ENCODE peak calls at places on chromosomes 12 and 14, in four cellular contexts. Z, U, R and S are unnamed samples. For H3K4me1, the result is how much of the 10 kb centered on the place peaks cover.

GRCh38 chr12:51163795-51164194 is 9.1 kb downstream of the TFCP2 start:
- DNase-seq in Z (no peak), U (no peak), R (no peak), S (no peak)

GRCh38 chr12:43776498-43776897 is 17.7 kb downstream of the IRAK4 start:
- DNase-seq in Z (peak), U (no peak), R (no peak), S (no peak)

GRCh38 chr12:91078501-91078900 is 20.7 kb upstream of the KERA start:
- DNase-seq in Z (peak), U (no peak), R (peak), S (no peak)

GRCh38 chr14:90871605-90872233 is 55.5 kb upstream of the TTC7B start:
- DNase-seq in Z (peak), U (no peak), R (peak), S (peak)

GRCh38 chr12:26195641-26196423 is 459 bp downstream of the SSPN start:
- DNase-seq in Z (peak), U (peak), R (peak), S (no peak)

GRCh38 chr12:51954465-51955361 is 3.2 kb downstream of the ACVR1B start:
- DNase-seq in Z (no peak), U (no peak), R (no peak), S (no peak)

GRCh38 chr14:91693342-91693741 is 38.5 kb downstream of the CATSPERB start:
- DNase-seq in Z (no peak), U (no peak), R (no peak), S (no peak)

GRCh38 chr14:81350344-81351096 is 49.6 kb downstream of the STON2 start:
- DNase-seq in Z (peak), U (no peak), R (peak), S (no peak)

GRCh38 chr12:26818636-26819035 is 14.4 kb downstream of the ITPR2 start:
- DNase-seq in Z (no peak), U (no peak), R (no peak), S (no peak)

GRCh38 chr12:54572881-54573280 is 15.6 kb downstream of the PPP1R1A start:
- DNase-seq in Z (no peak), U (peak), R (no peak), S (no peak)

GRCh38 chr14:29242755-29243340 is 476.3 kb downstream of the FOXG1 start:
- DNase-seq in Z (peak), U (no peak), R (peak), S (no peak)

GRCh38 chr14:57091030-57091608 is 177.6 kb downstream of the EXOC5 start:
- DNase-seq in Z (no peak), U (no peak), R (no peak), S (no peak)

GRCh38 chr14:43464968-43465367 is 1042.1 kb downstream of the FSCB start:
- DNase-seq in Z (no peak), U (no peak), R (no peak), S (no peak)

GRCh38 chr12:88658009-88658408 is 77.7 kb upstream of the KITLG start:
- DNase-seq in Z (peak), U (no peak), R (peak), S (no peak)

GRCh38 chr12:66603458-66603857 is 75.4 kb downstream of the GRIP1 start:
- DNase-seq in Z (no peak), U (no peak), R (no peak), S (no peak)

GRCh38 chr14:32217301-32217700 is 14.2 kb upstream of the RNU6-8 start:
- DNase-seq in Z (no peak), U (no peak), R (no peak), S (no peak)

GRCh38 chr14:68865542-68865941 is 72.7 kb upstream of the ZFP36L1 start:
- DNase-seq in Z (no peak), U (no peak), R (no peak), S (no peak)

GRCh38 chr12:121765573-121765972 is 27.9 kb downstream of the RHOF start:
- DNase-seq in Z (peak), U (peak), R (peak), S (peak)

GRCh38 chr14:93120952-93121834 is 5.5 kb upstream of the ITPK1 start:
- DNase-seq in Z (no peak), U (no peak), R (no peak), S (no peak)

GRCh38 chr12:78797201-78797931 is 67.2 kb upstream of the SYT1 start:
- DNase-seq in Z (peak), U (no peak), R (peak), S (no peak)

GRCh38 chr14:51066576-51066975 is 28.3 kb downstream of the TRIM9 start:
- DNase-seq in Z (no peak), U (no peak), R (no peak), S (no peak)

GRCh38 chr12:9064815-9065606 is 50.7 kb downstream of the A2M start:
- DNase-seq in Z (peak), U (peak), R (peak), S (peak)

GRCh38 chr14:105882626-105883025 is 356.2 kb downstream of the TMEM121 start:
- DNase-seq in Z (no peak), U (no peak), R (no peak), S (no peak)

GRCh38 chr12:802242-802995 is 50.0 kb downstream of the WNK1 start:
- DNase-seq in Z (peak), U (no peak), R (no peak), S (no peak)

GRCh38 chr12:15815730-15816129 is 26.5 kb upstream of the EPS8 start:
- DNase-seq in Z (no peak), U (no peak), R (no peak), S (no peak)

GRCh38 chr14:37889087-37889486 is 293.7 kb downstream of the TTC6 start:
- DNase-seq in Z (no peak), U (no peak), R (no peak), S (no peak)

GRCh38 chr12:77113971-77114370 is 48.6 kb upstream of the E2F7 start:
- DNase-seq in Z (peak), U (no peak), R (peak), S (no peak)

GRCh38 chr14:91873476-91874265 is 6.3 kb upstream of the TC2N start:
- DNase-seq in Z (peak), U (no peak), R (no peak), S (no peak)

GRCh38 chr12:53739285-53740129 is 12.3 kb upstream of the CALCOCO1 start:
- DNase-seq in Z (no peak), U (no peak), R (no peak), S (no peak)

GRCh38 chr12:42140901-42141300 is 3.8 kb downstream of the GXYLT1 start:
- DNase-seq in Z (peak), U (no peak), R (peak), S (no peak)

GRCh38 chr12:95201056-95201670 is 16.1 kb downstream of the FGD6 start:
- DNase-seq in Z (peak), U (no peak), R (peak), S (peak)

GRCh38 chr12:40325349-40325960 is 100.7 kb downstream of the LRRK2 start:
- DNase-seq in Z (peak), U (peak), R (no peak), S (no peak)

GRCh38 chr14:79916281-79916680 is 295.0 kb downstream of the DIO2 start:
- DNase-seq in Z (no peak), U (no peak), R (no peak), S (no peak)

GRCh38 chr14:100677925-100678765 is 48.5 kb upstream of the DLK1 start:
- DNase-seq in Z (peak), U (no peak), R (peak), S (no peak)

GRCh38 chr12:47834199-47835016 is 14.7 kb upstream of the HDAC7 start:
- DNase-seq in Z (no peak), U (no peak), R (no peak), S (no peak)

GRCh38 chr14:24297190-24297964 is 2.2 kb downstream of the DHRS1 start:
- DNase-seq in Z (no peak), U (no peak), R (no peak), S (no peak)

GRCh38 chr14:30214456-30215090 is 286.9 kb upstream of the PRKD1 start:
- DNase-seq in Z (peak), U (no peak), R (peak), S (no peak)

GRCh38 chr14:76920572-76921175 is 94.5 kb downstream of the LRRC74A start:
- DNase-seq in Z (peak), U (peak), R (peak), S (no peak)

GRCh38 chr12:68233498-68233897 is 7.9 kb upstream of the IL26 start:
- DNase-seq in Z (no peak), U (no peak), R (no peak), S (no peak)

GRCh38 chr12:68229956-68230355 is 4.3 kb upstream of the IL26 start:
- DNase-seq in Z (no peak), U (no peak), R (no peak), S (peak)

GRCh38 chr12:68234140-68234539 is 8.5 kb upstream of the IL26 start:
- DNase-seq in Z (no peak), U (no peak), R (no peak), S (no peak)

GRCh38 chr12:68231229-68231628 is 5.6 kb upstream of the IL26 start:
- DNase-seq in Z (no peak), U (no peak), R (no peak), S (no peak)

DNA sequence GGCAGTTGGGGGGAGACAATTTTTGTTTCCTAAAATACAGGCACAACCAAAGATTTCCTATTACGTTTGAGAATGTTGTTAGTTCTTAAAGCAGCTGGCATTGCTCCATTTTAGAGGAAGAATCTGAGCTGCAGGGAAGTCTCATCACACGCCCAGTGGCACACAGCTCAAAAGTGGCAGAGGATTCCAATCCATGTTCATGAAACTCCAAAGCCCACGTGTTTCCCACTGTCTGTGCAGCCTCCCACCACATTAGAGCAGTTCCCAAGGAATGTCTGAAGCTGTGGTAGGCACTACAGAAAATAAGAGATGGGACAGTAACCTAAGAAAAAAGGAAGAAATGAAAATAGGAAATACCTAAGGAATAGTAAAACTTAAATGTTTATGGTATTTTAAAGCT is 6.1 kb upstream of the IL26 start:
- DNase-seq in Z (no peak), U (no peak), R (no peak), S (no peak)
- H3K9ac ChIP-seq in Z (no peak), U (no peak), R (no peak), S (no peak)

GRCh38 chr14:61269321-61270083 is 11.6 kb downstream of the TMEM30B start:
- DNase-seq in Z (peak), U (peak), R (peak), S (no peak)

GRCh38 chr14:61264699-61265098 is 16.4 kb downstream of the TMEM30B start:
- DNase-seq in Z (no peak), U (no peak), R (no peak), S (no peak)

GRCh38 chr14:61268797-61269196 is 12.3 kb downstream of the TMEM30B start:
- DNase-seq in Z (no peak), U (no peak), R (no peak), S (no peak)

GRCh38 chr14:61266436-61267220 is 14.5 kb downstream of the TMEM30B start:
- DNase-seq in Z (no peak), U (no peak), R (no peak), S (no peak)

GRCh38 chr14:61267336-61267735 is 13.8 kb downstream of the TMEM30B start:
- DNase-seq in Z (no peak), U (no peak), R (no peak), S (no peak)
- H3K4me1 ChIP-seq in Z (under half), U (under half), R (under half), S (under half)

GRCh38 chr12:110741795-110742717 is 635 bp downstream of the PPP1CC start:
- DNase-seq in Z (peak), U (no peak), R (no peak), S (no peak)
- H3K27ac ChIP-seq in Z (peak), U (no peak), R (peak), S (peak)

GRCh38 chr14:72023128-72024042 is 91.2 kb downstream of the RGS6 start:
- DNase-seq in Z (no peak), U (no peak), R (no peak), S (peak)
- H3K9ac ChIP-seq in Z (no peak), U (no peak), R (no peak), S (no peak)

GRCh38 chr12:128322341-128322740 is 55.4 kb downstream of the TMEM132C start:
- DNase-seq in Z (no peak), U (no peak), R (no peak), S (no peak)

GRCh38 chr12:128314611-128315010 is 47.6 kb downstream of the TMEM132C start:
- DNase-seq in Z (no peak), U (no peak), R (no peak), S (no peak)

GRCh38 chr12:128316078-128316477 is 49.1 kb downstream of the TMEM132C start:
- DNase-seq in Z (no peak), U (no peak), R (no peak), S (no peak)

GRCh38 chr12:128318946-128319345 is 52.0 kb downstream of the TMEM132C start:
- DNase-seq in Z (no peak), U (no peak), R (no peak), S (no peak)

DNA sequence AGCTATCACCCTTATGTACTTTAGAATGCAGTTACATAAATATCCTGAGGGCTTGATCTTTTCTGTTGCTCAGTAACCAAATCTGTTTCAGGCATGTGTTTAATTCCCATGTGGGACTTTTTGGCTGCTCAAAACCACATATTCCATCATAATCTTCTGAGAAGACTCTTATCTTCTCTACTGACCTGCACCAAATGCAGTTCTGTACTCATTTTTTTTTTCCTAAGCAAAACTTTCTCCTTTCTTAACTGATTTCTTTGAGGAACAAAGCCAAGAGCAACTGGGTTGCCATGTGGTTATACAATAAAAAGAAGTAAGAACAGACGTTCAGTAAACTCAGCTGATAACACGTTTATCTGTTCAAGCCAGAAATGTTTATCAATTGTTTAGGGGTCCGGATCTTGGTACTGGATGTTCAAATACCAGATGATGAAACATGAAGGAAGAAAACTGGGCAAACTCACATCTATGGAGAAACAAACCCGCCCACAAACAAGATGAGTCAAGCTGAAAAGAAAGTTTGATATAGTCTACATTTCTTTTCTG is 50.1 kb downstream of the TMEM132C start:
- DNase-seq in Z (no peak), U (no peak), R (no peak), S (no peak)
- H3K4me1 ChIP-seq in Z (under half), U (under half), R (under half), S (under half)

GRCh38 chr14:33850826-33851225 is 100.0 kb downstream of the EGLN3 start:
- DNase-seq in Z (no peak), U (no peak), R (no peak), S (no peak)

GRCh38 chr14:33849455-33849801 is 101.4 kb downstream of the EGLN3 start:
- DNase-seq in Z (no peak), U (no peak), R (no peak), S (no peak)

GRCh38 chr14:33851931-33852330 is 98.9 kb downstream of the EGLN3 start:
- DNase-seq in Z (no peak), U (no peak), R (no peak), S (no peak)

GRCh38 chr14:33848706-33849454 is 102.0 kb downstream of the EGLN3 start:
- DNase-seq in Z (peak), U (peak), R (peak), S (no peak)

DNA sequence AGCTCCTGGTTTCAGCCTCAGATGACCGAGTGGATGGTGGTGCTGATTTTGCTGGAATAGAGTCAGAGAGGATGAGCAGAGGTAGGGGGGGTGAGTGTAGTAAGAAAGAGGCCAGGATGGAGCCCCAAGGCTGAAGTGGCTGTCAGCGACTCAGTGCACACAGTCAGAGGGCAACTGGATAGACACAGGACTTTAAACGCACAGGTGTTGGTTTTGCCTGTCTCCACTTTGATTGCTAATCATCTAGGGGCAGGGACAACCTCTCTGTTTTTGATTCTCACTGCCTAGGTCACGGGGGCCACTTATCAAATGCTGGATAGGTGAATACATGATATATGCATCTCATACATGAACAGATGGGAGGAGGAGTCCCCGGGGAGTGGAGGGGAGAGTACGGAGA is 99.5 kb downstream of the EGLN3 start:
- DNase-seq in Z (no peak), U (no peak), R (no peak), S (no peak)
- H3K27ac ChIP-seq in Z (no peak), U (no peak), R (no peak), S (no peak)

GRCh38 chr12:108304633-108305032 is 34.5 kb downstream of the CMKLR1 start:
- DNase-seq in Z (peak), U (peak), R (peak), S (no peak)
- H3K9ac ChIP-seq in Z (no peak), U (no peak), R (peak), S (no peak)